ENCODE peak calls at places on chromosomes 12 and 14, in nine cellular contexts. X is left cardiac atrium; R is iPS DF 6.9; I is GDM1; L is HTR-8/SVneo; A is hepatocyte; F is body of pancreas; M is activated CD4-positive, CD25-positive, alpha-beta regulatory T cell; B is neural crest cell. Y is an unnamed sample.
A peak's percentile ranks its signal among the peaks of the same experiment; 100 is the strongest.

GRCh38 chr12:120642086-120642485 is 1.7 kb downstream of the CABP1 start:
- DNase-seq in R (no peak), F (no peak), I (no peak), X (no peak), L (no peak), A (no peak), M (no peak), B (no peak), Y (no peak)

GRCh38 chr14:102050625-102051024 is 36.2 kb downstream of the HSP90AA1 start:
- DNase-seq in A (no peak), I (no peak), R (no peak), F (no peak), B (no peak), L (no peak), M (no peak), X (no peak), Y (no peak)

GRCh38 chr12:104591272-104591940 is 134.7 kb downstream of the CHST11 start:
- DNase-seq in M (no peak), L (no peak), F (no peak), X (no peak), B (no peak), R (no peak), A (no peak), I (no peak), Y (no peak)

GRCh38 chr12:112905451-112906089 is 1.2 kb upstream of the OAS1 start:
- DNase-seq in F (no peak), M (no peak), I (no peak), X (no peak), R (no peak), A (no peak), B (no peak), L (no peak), Y (no peak)

GRCh38 chr14:39491134-39491541 is 58.9 kb upstream of the FBXO33 start:
- DNase-seq in L (peak; percentile 13), X (no peak), R (no peak), B (no peak), A (peak; percentile 63), M (no peak), F (no peak), I (no peak), Y (no peak)

GRCh38 chr12:63905523-63905922 is 61.0 kb downstream of the SRGAP1 start:
- DNase-seq in R (no peak), L (peak; percentile 36), M (no peak), A (no peak), I (no peak), B (no peak), X (no peak), F (no peak), Y (no peak)

GRCh38 chr12:6852651-6853354 is 853 bp downstream of the USP5 start:
- DNase-seq in X (peak; percentile 56), R (no peak), M (no peak), I (no peak), B (no peak), A (peak; percentile 80), L (peak; percentile 58), F (no peak), Y (peak; percentile 46)

GRCh38 chr14:35406090-35406489 is 1.5 kb upstream of the NFKBIA start:
- DNase-seq in I (no peak), L (no peak), X (no peak), B (no peak), R (no peak), F (no peak), M (no peak), A (no peak), Y (no peak)

GRCh38 chr14:65940056-65940735 is 527.7 kb downstream of the FUT8 start:
- DNase-seq in F (no peak), X (no peak), B (peak; percentile 14), I (no peak), A (peak; percentile 32), M (no peak), R (no peak), L (peak; percentile 38), Y (no peak)